ENCODE peak calls at places on chromosomes 6 and 20, in nine cellular contexts. Y is thoracic aorta; D is heart left ventricle; J is psoas muscle; R is AG04449; Z is fibroblast of mammary gland; F is fibroblast of the aortic adventitia; X is mammary epithelial cell; E is CD8-positive, alpha-beta T cell. Q is an unnamed sample.

GRCh38 chr6:15330174-15330934 is 84.5 kb downstream of the JARID2 start:
- DNase-seq in Y (no peak), D (no peak), J (no peak), R (no peak), Z (peak), F (peak), X (peak), E (no peak), Q (no peak)

GRCh38 chr6:44667226-44667625 is 279.7 kb downstream of the CDC5L start:
- DNase-seq in Y (no peak), D (no peak), J (no peak), R (peak), Z (peak), F (peak), X (peak), E (no peak), Q (no peak)

GRCh38 chr6:161189891-161190290 is 84.0 kb downstream of the AGPAT4 start:
- DNase-seq in Y (no peak), D (no peak), J (no peak), R (no peak), Z (peak), F (no peak), X (no peak), E (no peak), Q (no peak)

GRCh38 chr6:130908188-130908587 is 81.0 kb downstream of the SMLR1 start:
- DNase-seq in Y (no peak), D (no peak), J (no peak), R (no peak), Z (peak), F (no peak), X (no peak), E (no peak), Q (no peak)

GRCh38 chr6:157518399-157519250 is 137.6 kb downstream of the ZDHHC14 start:
- DNase-seq in Y (no peak), D (no peak), J (no peak), R (peak), Z (no peak), F (no peak), X (no peak), E (no peak), Q (no peak)

GRCh38 chr6:75934643-75935472 is 137.6 kb downstream of the IMPG1 start:
- DNase-seq in Y (no peak), D (peak), J (no peak), R (peak), Z (peak), F (peak), X (peak), E (no peak), Q (peak)

GRCh38 chr6:129641344-129641743 is 68.6 kb downstream of the ARHGAP18 start:
- DNase-seq in Y (no peak), D (no peak), J (no peak), R (peak), Z (peak), F (peak), X (no peak), E (no peak), Q (no peak)

GRCh38 chr20:51757226-51757625 is 11.0 kb downstream of the ATP9A start:
- DNase-seq in Y (no peak), D (no peak), J (no peak), R (no peak), Z (no peak), F (no peak), X (no peak), E (no peak), Q (no peak)

GRCh38 chr6:28408076-28408802 is 8.7 kb upstream of the ZSCAN12 start:
- DNase-seq in Y (no peak), D (no peak), J (no peak), R (no peak), Z (peak), F (no peak), X (peak), E (no peak), Q (no peak)

GRCh38 chr20:38143238-38143645 is 21.8 kb downstream of the TGM2 start:
- DNase-seq in Y (no peak), D (no peak), J (no peak), R (no peak), Z (no peak), F (no peak), X (peak), E (no peak), Q (no peak)

GRCh38 chr20:17652411-17652810 is 29.6 kb downstream of the RRBP1 start:
- DNase-seq in Y (no peak), D (no peak), J (no peak), R (no peak), Z (no peak), F (no peak), X (no peak), E (no peak), Q (no peak)

GRCh38 chr20:3805594-3806264 is 9.6 kb downstream of the CDC25B start:
- DNase-seq in Y (no peak), D (no peak), J (no peak), R (no peak), Z (peak), F (peak), X (peak), E (no peak), Q (no peak)

DNA sequence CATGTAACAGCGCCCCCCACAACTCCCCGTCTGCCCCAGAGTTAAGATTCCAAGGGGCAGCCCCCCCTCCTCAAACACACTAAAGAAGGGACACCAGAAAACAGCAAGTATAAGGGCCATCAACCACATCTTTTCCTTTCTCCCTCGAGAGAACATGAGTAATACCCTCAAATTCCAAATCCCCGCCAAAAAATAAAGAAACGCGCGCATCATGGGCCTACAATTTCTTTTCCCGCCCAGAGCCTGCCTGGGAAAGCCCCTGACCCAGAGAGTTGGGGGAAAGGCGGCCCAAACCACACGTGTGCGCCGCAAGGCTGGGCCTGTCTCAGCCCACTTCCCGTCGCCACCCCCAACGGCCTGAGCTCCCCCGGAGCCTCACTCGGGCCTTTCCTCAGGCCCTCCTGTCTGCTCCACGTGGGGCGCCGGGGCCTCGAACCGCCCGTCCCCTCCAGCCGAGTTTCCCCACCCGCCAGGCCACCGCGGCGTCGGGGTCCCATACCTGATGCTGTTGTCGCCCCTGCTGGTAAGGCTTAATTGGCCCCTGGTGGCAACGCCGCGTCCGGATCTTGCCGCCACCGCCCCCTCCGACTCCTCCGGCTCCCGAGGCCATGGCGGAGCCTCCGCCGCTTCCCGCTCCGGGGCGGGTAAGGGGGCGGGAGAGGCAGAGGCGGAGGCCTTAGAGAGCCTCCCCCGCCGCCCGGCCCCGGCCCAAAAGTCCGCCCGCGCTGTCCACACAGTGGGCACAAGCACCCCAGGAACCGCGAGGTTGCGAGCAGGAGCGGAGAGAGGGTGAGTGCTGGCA is 746 bp downstream of the NUP153 start:
- DNase-seq in Y (peak), D (peak), J (peak), R (no peak), Z (peak), F (peak), X (peak), E (peak), Q (peak)
- TF ChIP-seq CTCF in Y (no peak), D (no peak), J (no peak), R (peak), Z (no peak), F (no peak), X (peak), E (no peak), Q (no peak)

DNA sequence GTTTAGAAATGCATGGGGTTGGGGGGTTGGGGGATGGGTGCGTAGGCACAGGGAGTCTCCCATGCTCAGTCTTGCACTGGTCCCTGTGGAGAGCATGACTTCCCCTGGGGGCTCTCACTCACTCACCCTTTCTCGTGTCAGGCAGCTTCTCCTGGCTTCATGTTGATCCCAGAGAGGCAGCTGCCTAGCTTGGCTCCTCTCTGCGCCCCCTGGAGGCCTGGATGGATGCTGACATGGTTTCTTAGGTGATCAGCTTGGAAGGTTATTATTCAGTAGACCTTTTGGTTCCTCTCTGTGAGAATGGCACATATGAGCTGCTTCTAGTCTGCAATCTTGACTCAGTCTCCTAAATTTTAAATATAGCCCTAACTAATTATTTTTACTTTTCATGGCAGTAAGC is 109.3 kb upstream of the FAM83B start:
- DNase-seq in Y (no peak), D (no peak), J (no peak), R (no peak), Z (peak), F (no peak), X (no peak), E (no peak), Q (peak)
- TF ChIP-seq CTCF in Y (no peak), D (no peak), J (no peak), R (peak), Z (peak), F (peak), X (peak), E (no peak), Q (peak)

GRCh38 chr20:61723538-61724257 is 342.0 kb downstream of the TAF4 start:
- DNase-seq in Y (no peak), D (no peak), J (no peak), R (no peak), Z (no peak), F (no peak), X (no peak), E (no peak), Q (no peak)

GRCh38 chr20:61722146-61722678 is 343.5 kb downstream of the TAF4 start:
- DNase-seq in Y (no peak), D (no peak), J (no peak), R (no peak), Z (peak), F (no peak), X (no peak), E (no peak), Q (no peak)

GRCh38 chr20:61725966-61726365 is 339.7 kb downstream of the TAF4 start:
- DNase-seq in Y (no peak), D (no peak), J (no peak), R (no peak), Z (no peak), F (no peak), X (no peak), E (no peak), Q (peak)

GRCh38 chr20:61725145-61725544 is 340.5 kb downstream of the TAF4 start:
- DNase-seq in Y (no peak), D (no peak), J (no peak), R (no peak), Z (no peak), F (no peak), X (no peak), E (no peak), Q (no peak)

GRCh38 chr20:61724376-61724775 is 341.3 kb downstream of the TAF4 start:
- DNase-seq in Y (no peak), D (no peak), J (no peak), R (no peak), Z (no peak), F (no peak), X (no peak), E (no peak), Q (no peak)
- TF ChIP-seq CTCF in Y (no peak), D (peak), J (no peak), R (peak), Z (peak), F (no peak), X (peak), E (no peak), Q (peak)

DNA sequence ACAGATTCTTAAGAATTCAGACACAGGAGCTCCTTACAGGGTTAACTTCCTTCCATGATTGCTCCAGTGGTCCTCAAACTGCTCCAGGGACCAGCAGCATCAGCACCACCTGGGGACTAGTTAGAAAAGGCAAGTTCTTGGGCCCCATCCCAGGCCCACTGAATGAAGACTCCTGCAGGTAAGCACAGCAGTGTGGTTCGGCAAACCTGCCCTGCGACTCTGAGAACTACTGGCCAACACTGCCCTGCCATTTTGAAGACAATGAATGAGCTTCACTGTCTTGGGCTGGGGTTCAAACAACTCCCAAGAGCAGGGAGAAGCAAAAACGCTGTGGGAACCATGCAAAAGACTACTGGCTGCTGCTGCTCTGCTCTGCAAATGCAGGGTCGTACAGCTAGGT is 39.4 kb downstream of the SLC22A23 start:
- DNase-seq in Y (no peak), D (no peak), J (no peak), R (no peak), Z (no peak), F (no peak), X (no peak), E (no peak), Q (no peak)
- TF ChIP-seq CTCF in Y (no peak), D (no peak), J (no peak), R (no peak), Z (no peak), F (no peak), X (no peak), E (no peak), Q (no peak)

Q was measured in glutamatergic neuron.